ENCODE peak calls at places on chromosomes 4 and X, in seven cellular contexts. One of them, this sample, is unnamed. For H3K4me1, the result is how much of the 10 kb centered on the place peaks cover.

GRCh38 chrX:20374866-20375530 is 108.3 kb upstream of the RPS6KA3 start:
- DNase-seq in neuronal stem cell: no peak
- DNase-seq in IMR-90: no peak
- DNase-seq in H1: no peak
- DNase-seq in H9: no peak
- DNase-seq in trophoblast cell: peak
- DNase-seq in mesenchymal stem cell: peak
- DNase-seq in this sample: peak

GRCh38 chrX:133321441-133321840 is 93.8 kb downstream of the GPC4 start:
- DNase-seq in H1: no peak
- DNase-seq in trophoblast cell: no peak
- DNase-seq in H9: no peak
- DNase-seq in neuronal stem cell: no peak
- DNase-seq in IMR-90: no peak
- DNase-seq in mesenchymal stem cell: no peak
- DNase-seq in this sample: no peak

GRCh38 chrX:138745215-138745614 is 33.7 kb upstream of the FGF13 start:
- DNase-seq in H1: no peak
- DNase-seq in IMR-90: peak
- DNase-seq in neuronal stem cell: peak
- DNase-seq in trophoblast cell: peak
- DNase-seq in mesenchymal stem cell: peak
- DNase-seq in H9: no peak
- DNase-seq in this sample: peak

GRCh38 chrX:40418413-40419195 is 162.2 kb upstream of the ATP6AP2 start:
- DNase-seq in IMR-90: no peak
- DNase-seq in H9: no peak
- DNase-seq in trophoblast cell: peak
- DNase-seq in mesenchymal stem cell: no peak
- DNase-seq in H1: no peak
- DNase-seq in neuronal stem cell: no peak
- DNase-seq in this sample: no peak

GRCh38 chrX:65667503-65668355 is at the start of gene MSN:
- DNase-seq in neuronal stem cell: peak
- DNase-seq in IMR-90: peak
- DNase-seq in H9: peak
- DNase-seq in mesenchymal stem cell: peak
- DNase-seq in trophoblast cell: peak
- DNase-seq in H1: peak
- DNase-seq in this sample: peak

GRCh38 chrX:9317174-9317573 is 147.7 kb upstream of the TBL1X start:
- DNase-seq in H9: no peak
- DNase-seq in IMR-90: no peak
- DNase-seq in trophoblast cell: no peak
- DNase-seq in neuronal stem cell: no peak
- DNase-seq in H1: no peak
- DNase-seq in mesenchymal stem cell: no peak
- DNase-seq in this sample: no peak

GRCh38 chrX:71954458-71954857 is 43.8 kb downstream of the NHSL2 start:
- DNase-seq in IMR-90: no peak
- DNase-seq in H9: no peak
- DNase-seq in mesenchymal stem cell: no peak
- DNase-seq in H1: no peak
- DNase-seq in neuronal stem cell: no peak
- DNase-seq in trophoblast cell: no peak
- DNase-seq in this sample: no peak

GRCh38 chrX:40097101-40097491 is 662 bp downstream of the BCOR start:
- DNase-seq in trophoblast cell: no peak
- DNase-seq in neuronal stem cell: no peak
- DNase-seq in IMR-90: no peak
- DNase-seq in mesenchymal stem cell: peak
- DNase-seq in H1: no peak
- DNase-seq in H9: no peak
- DNase-seq in this sample: no peak

GRCh38 chrX:71366674-71367256 is 608 bp downstream of the TAF1 start:
- DNase-seq in IMR-90: peak
- DNase-seq in trophoblast cell: peak
- DNase-seq in neuronal stem cell: no peak
- DNase-seq in mesenchymal stem cell: peak
- DNase-seq in H9: no peak
- DNase-seq in H1: peak
- DNase-seq in this sample: peak

GRCh38 chr4:69781458-69782418 is 21.3 kb upstream of the SULT1B1 start:
- DNase-seq in neuronal stem cell: no peak
- DNase-seq in trophoblast cell: no peak
- DNase-seq in mesenchymal stem cell: no peak
- DNase-seq in H1: no peak
- DNase-seq in H9: no peak
- DNase-seq in IMR-90: no peak
- DNase-seq in this sample: peak

GRCh38 chr4:172850838-172851237 is 317.8 kb upstream of the GALNT7 start:
- DNase-seq in trophoblast cell: no peak
- DNase-seq in IMR-90: peak
- DNase-seq in H9: no peak
- DNase-seq in mesenchymal stem cell: peak
- DNase-seq in neuronal stem cell: no peak
- DNase-seq in H1: no peak
- DNase-seq in this sample: no peak

GRCh38 chr4:41538017-41538733 is at the start of gene LIMCH1:
- DNase-seq in H9: peak
- DNase-seq in trophoblast cell: peak
- DNase-seq in mesenchymal stem cell: no peak
- DNase-seq in IMR-90: no peak
- DNase-seq in H1: peak
- DNase-seq in neuronal stem cell: no peak
- DNase-seq in this sample: peak

GRCh38 chr4:17687237-17687857 is 72.9 kb downstream of the MED28 start:
- DNase-seq in H1: no peak
- DNase-seq in neuronal stem cell: no peak
- DNase-seq in IMR-90: no peak
- DNase-seq in H9: no peak
- DNase-seq in mesenchymal stem cell: no peak
- DNase-seq in trophoblast cell: no peak
- DNase-seq in this sample: no peak

GRCh38 chrX:8755813-8756212 is 23.9 kb upstream of the ANOS1 start:
- DNase-seq in H1: no peak
- DNase-seq in H9: no peak
- DNase-seq in trophoblast cell: peak
- DNase-seq in IMR-90: no peak
- DNase-seq in mesenchymal stem cell: no peak
- DNase-seq in neuronal stem cell: no peak
- DNase-seq in this sample: no peak

GRCh38 chr4:74228691-74229640 is 71.0 kb downstream of the MTHFD2L start:
- DNase-seq in mesenchymal stem cell: peak
- DNase-seq in H9: peak
- DNase-seq in IMR-90: peak
- DNase-seq in trophoblast cell: peak
- DNase-seq in H1: peak
- DNase-seq in neuronal stem cell: peak
- DNase-seq in this sample: peak

GRCh38 chrX:85544609-85545008 is 165.1 kb upstream of the POF1B start:
- DNase-seq in trophoblast cell: peak
- DNase-seq in H1: no peak
- DNase-seq in mesenchymal stem cell: peak
- DNase-seq in H9: no peak
- DNase-seq in IMR-90: no peak
- DNase-seq in neuronal stem cell: no peak
- DNase-seq in this sample: no peak

GRCh38 chr4:102694791-102695190 is 66.0 kb downstream of the MANBA start:
- DNase-seq in neuronal stem cell: no peak
- DNase-seq in H1: no peak
- DNase-seq in trophoblast cell: no peak
- DNase-seq in H9: no peak
- DNase-seq in mesenchymal stem cell: no peak
- DNase-seq in IMR-90: peak
- DNase-seq in this sample: no peak

GRCh38 chr4:78610546-78611214 is 59.1 kb downstream of the ANXA3 start:
- DNase-seq in neuronal stem cell: no peak
- DNase-seq in trophoblast cell: no peak
- DNase-seq in IMR-90: peak
- DNase-seq in mesenchymal stem cell: peak
- DNase-seq in H9: no peak
- DNase-seq in H1: no peak
- DNase-seq in this sample: no peak

GRCh38 chr4:56803473-56803872 is 18.0 kb downstream of the SPINK2 start:
- DNase-seq in IMR-90: no peak
- DNase-seq in mesenchymal stem cell: peak
- DNase-seq in neuronal stem cell: no peak
- DNase-seq in H1: no peak
- DNase-seq in trophoblast cell: no peak
- DNase-seq in H9: no peak
- DNase-seq in this sample: no peak

GRCh38 chrX:13538414-13538813 is 31.0 kb upstream of the EGFL6 start:
- DNase-seq in IMR-90: no peak
- DNase-seq in neuronal stem cell: no peak
- DNase-seq in mesenchymal stem cell: no peak
- DNase-seq in trophoblast cell: no peak
- DNase-seq in H9: no peak
- DNase-seq in H1: no peak
- DNase-seq in this sample: no peak

GRCh38 chrX:427812-428725 is 41.4 kb upstream of the PPP2R3B start:
- DNase-seq in H9: peak
- DNase-seq in mesenchymal stem cell: peak
- DNase-seq in trophoblast cell: no peak
- DNase-seq in H1: peak
- DNase-seq in neuronal stem cell: peak
- DNase-seq in IMR-90: no peak
- DNase-seq in this sample: peak

DNA sequence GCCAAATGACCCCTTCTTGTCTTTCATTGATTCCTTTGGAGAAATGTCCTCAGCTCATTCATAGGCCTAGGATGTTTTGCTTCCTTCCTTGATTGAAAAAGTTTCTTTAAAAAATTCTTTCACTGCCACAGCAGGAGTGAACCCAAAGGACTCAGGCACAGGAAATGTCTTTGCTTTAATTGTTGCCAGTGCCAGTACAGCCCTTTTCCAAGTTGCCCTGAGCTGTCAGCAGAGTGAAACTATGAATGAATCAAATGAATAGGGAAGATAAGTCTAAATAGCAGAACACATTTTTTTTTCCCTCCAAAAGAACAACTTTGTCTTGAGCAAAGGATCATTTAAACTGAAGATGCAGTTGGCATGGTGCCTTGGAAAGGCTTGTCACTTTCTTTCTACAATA is 63.8 kb upstream of the SLC4A4 start:
- DNase-seq in trophoblast cell: no peak
- DNase-seq in mesenchymal stem cell: no peak
- DNase-seq in H1: no peak
- DNase-seq in IMR-90: no peak
- DNase-seq in neuronal stem cell: no peak
- DNase-seq in H9: no peak
- DNase-seq in this sample: no peak
- H3K18ac ChIP-seq in trophoblast cell: no peak
- H3K18ac ChIP-seq in mesenchymal stem cell: no peak
- H3K18ac ChIP-seq in H1: no peak
- H3K18ac ChIP-seq in IMR-90: no peak
- H3K18ac ChIP-seq in neuronal stem cell: no peak
- H3K18ac ChIP-seq in H9: no peak
- H3K18ac ChIP-seq in this sample: no peak

DNA sequence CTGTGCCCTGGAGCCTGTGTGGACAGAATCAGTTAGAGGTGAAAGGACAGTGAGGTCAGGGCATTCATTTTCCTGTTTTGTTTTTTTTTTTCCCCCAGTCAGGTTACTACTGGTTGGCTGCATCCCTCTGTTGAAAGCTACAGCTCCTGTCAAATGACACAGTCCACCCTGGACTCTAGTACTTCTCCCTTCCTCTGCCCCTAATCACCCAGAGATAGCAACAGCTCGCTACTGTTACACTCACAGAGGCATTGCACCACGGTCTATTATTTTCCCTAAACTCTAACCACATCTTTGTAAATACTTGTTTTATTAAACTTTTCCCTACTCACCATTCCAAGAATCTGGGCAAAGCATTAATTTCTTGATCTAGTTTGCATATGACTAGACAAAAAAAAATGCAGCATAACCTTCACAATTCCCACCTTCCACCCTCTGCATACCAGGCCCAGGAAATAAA is 329.4 kb downstream of the INPP4B start:
- DNase-seq in mesenchymal stem cell: no peak
- DNase-seq in trophoblast cell: no peak
- DNase-seq in H1: no peak
- DNase-seq in IMR-90: peak
- DNase-seq in H9: no peak
- DNase-seq in neuronal stem cell: no peak
- DNase-seq in this sample: no peak
- H3K4me1 ChIP-seq in mesenchymal stem cell: under half
- H3K4me1 ChIP-seq in trophoblast cell: under half
- H3K4me1 ChIP-seq in H1: under half
- H3K4me1 ChIP-seq in IMR-90: under half
- H3K4me1 ChIP-seq in H9: under half
- H3K4me1 ChIP-seq in neuronal stem cell: under half
- H3K4me1 ChIP-seq in this sample: under half

GRCh38 chr4:87983996-87984395 is 8.5 kb downstream of the SPP1 start:
- DNase-seq in trophoblast cell: no peak
- DNase-seq in H1: no peak
- DNase-seq in H9: no peak
- DNase-seq in IMR-90: no peak
- DNase-seq in neuronal stem cell: no peak
- DNase-seq in mesenchymal stem cell: no peak
- DNase-seq in this sample: no peak

GRCh38 chr4:87985097-87985886 is 9.8 kb downstream of the SPP1 start:
- DNase-seq in neuronal stem cell: no peak
- DNase-seq in H9: peak
- DNase-seq in trophoblast cell: peak
- DNase-seq in mesenchymal stem cell: peak
- DNase-seq in H1: peak
- DNase-seq in IMR-90: peak
- DNase-seq in this sample: peak

GRCh38 chr4:87982446-87982845 is 6.9 kb downstream of the SPP1 start:
- DNase-seq in H1: no peak
- DNase-seq in H9: no peak
- DNase-seq in neuronal stem cell: no peak
- DNase-seq in trophoblast cell: no peak
- DNase-seq in mesenchymal stem cell: peak
- DNase-seq in IMR-90: peak
- DNase-seq in this sample: no peak

GRCh38 chr4:87986508-87986907 is 11.0 kb downstream of the SPP1 start:
- DNase-seq in H9: no peak
- DNase-seq in mesenchymal stem cell: no peak
- DNase-seq in neuronal stem cell: no peak
- DNase-seq in trophoblast cell: no peak
- DNase-seq in IMR-90: no peak
- DNase-seq in H1: no peak
- DNase-seq in this sample: no peak

DNA sequence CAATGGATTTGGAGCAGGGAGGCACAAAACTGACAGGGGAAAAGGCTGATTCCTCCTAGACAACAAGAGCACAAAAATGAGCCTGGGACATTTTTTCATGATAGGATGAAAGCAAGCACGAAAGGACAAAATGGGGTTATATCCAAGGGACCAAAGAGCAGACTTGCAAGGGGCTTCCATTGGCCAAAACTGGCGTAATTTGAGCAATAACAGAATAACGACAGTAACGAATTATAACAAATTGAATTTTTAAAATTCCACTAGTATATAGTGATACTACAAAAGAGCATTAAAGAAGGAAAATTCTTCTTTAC is 10.3 kb downstream of the SPP1 start:
- DNase-seq in IMR-90: no peak
- DNase-seq in H9: no peak
- DNase-seq in H1: no peak
- DNase-seq in trophoblast cell: no peak
- DNase-seq in neuronal stem cell: no peak
- DNase-seq in mesenchymal stem cell: no peak
- DNase-seq in this sample: no peak
- H3K4me2 ChIP-seq in IMR-90: no peak
- H3K4me2 ChIP-seq in H9: no peak
- H3K4me2 ChIP-seq in H1: no peak
- H3K4me2 ChIP-seq in trophoblast cell: no peak
- H3K4me2 ChIP-seq in neuronal stem cell: no peak
- H3K4me2 ChIP-seq in mesenchymal stem cell: no peak
- H3K4me2 ChIP-seq in this sample: no peak

GRCh38 chrX:132184871-132185270 is 34.4 kb downstream of the RAP2C start:
- DNase-seq in H1: no peak
- DNase-seq in trophoblast cell: peak
- DNase-seq in IMR-90: no peak
- DNase-seq in H9: no peak
- DNase-seq in neuronal stem cell: no peak
- DNase-seq in mesenchymal stem cell: no peak
- DNase-seq in this sample: peak
- H3K18ac ChIP-seq in H1: no peak
- H3K18ac ChIP-seq in trophoblast cell: no peak
- H3K18ac ChIP-seq in IMR-90: no peak
- H3K18ac ChIP-seq in H9: no peak
- H3K18ac ChIP-seq in neuronal stem cell: no peak
- H3K18ac ChIP-seq in mesenchymal stem cell: no peak
- H3K18ac ChIP-seq in this sample: no peak

This sample was measured in mesendoderm.